ENCODE peak calls at places on chromosomes 3 and 15, in five cellular contexts. H, I, P, W and C are unnamed samples.

GRCh38 chr3:149442845-149443544 is 31.5 kb upstream of the TM4SF4 start:
- DNase-seq in W (no peak), P (no peak), I (no peak), H (no peak), C (no peak)

GRCh38 chr3:194135806-194136518 is at the start of gene HES1:
- DNase-seq in W (peak), H (peak), P (peak), I (peak), C (peak)

GRCh38 chr3:72872183-72872582 is 15.7 kb upstream of the GXYLT2 start:
- DNase-seq in W (no peak), P (no peak), H (no peak), I (no peak), C (no peak)

GRCh38 chr3:177944228-177944661 is 592.0 kb upstream of the KCNMB2 start:
- DNase-seq in P (no peak), W (no peak), H (no peak), I (no peak), C (no peak)

GRCh38 chr15:100114100-100114499 is 227.7 kb downstream of the ADAMTS17 start:
- DNase-seq in P (no peak), H (no peak), I (no peak), W (no peak), C (no peak)

GRCh38 chr3:187963003-187963676 is 190.8 kb upstream of the LPP start:
- DNase-seq in P (no peak), W (no peak), I (no peak), H (no peak), C (no peak)

GRCh38 chr3:170809975-170810357 is 60.0 kb downstream of the RPL22L1 start:
- DNase-seq in P (no peak), W (no peak), H (no peak), I (no peak), C (no peak)

GRCh38 chr15:36907295-36907694 is 193.1 kb downstream of the MEIS2 start:
- DNase-seq in P (no peak), W (no peak), H (no peak), I (no peak), C (no peak)

GRCh38 chr3:14555835-14556234 is 15.7 kb upstream of the GRIP2 start:
- DNase-seq in P (peak), I (no peak), W (no peak), H (no peak), C (peak)

GRCh38 chr3:113977822-113978221 is 30.0 kb downstream of the ZDHHC23 start:
- DNase-seq in I (no peak), W (no peak), P (no peak), H (no peak), C (no peak)

GRCh38 chr3:119302697-119303630 is 8.8 kb downstream of the ARHGAP31 start:
- DNase-seq in W (no peak), P (no peak), H (no peak), I (no peak), C (no peak)

DNA sequence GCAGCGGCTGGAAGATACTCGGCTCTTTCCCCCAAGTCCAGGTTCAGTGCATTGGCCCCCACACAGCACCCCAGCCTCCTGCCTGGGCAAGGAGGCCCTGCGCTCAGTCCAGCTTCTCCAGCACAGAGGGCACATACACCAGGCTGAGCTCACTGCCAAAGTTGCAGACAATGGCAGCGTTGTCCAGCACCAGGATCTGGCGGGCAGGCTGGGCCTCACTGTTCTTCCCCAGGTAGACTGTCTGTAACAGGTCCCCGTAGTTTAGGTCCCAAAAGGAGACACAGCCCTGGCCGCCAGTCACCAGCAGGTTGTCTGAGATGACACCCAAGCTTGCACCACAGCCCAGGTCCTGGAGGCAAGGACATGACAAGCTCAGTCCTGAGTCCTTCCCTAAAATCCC is 32.9 kb downstream of the PTPN23 start:
- DNase-seq in P (no peak), W (no peak), H (no peak), I (no peak), C (no peak)
- TF ChIP-seq USF2 in P (no peak), W (no peak), H (no peak), I (no peak), C (no peak)

DNA sequence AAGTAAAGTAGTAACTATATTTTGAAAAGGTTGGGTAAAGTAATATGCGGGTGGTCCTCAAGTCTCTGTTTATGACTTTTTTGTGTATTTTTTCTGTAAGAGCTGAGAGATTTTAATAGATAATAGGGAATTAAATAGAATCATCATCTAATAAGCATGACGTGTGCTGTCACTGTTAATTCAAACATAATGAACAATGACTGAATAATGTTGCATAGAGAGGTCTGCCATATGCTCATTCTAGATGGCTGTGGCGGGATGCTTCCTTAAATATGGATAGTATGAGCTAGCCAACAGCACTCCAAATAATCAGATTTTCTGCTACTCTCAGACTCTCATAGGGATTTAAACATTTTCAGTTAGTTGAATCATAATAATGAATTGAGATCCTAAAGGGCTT is 302.8 kb upstream of the RBMS3 start:
- DNase-seq in H (no peak), W (no peak), I (no peak), P (no peak), C (no peak)
- TF ChIP-seq JUN in H (no peak), W (no peak), I (no peak), P (no peak), C (no peak)

GRCh38 chr3:51514210-51514609 is 14.4 kb upstream of the DCAF1 start:
- DNase-seq in H (no peak), W (no peak), P (no peak), I (no peak), C (no peak)
- TF ChIP-seq USF2 in H (no peak), W (no peak), P (no peak), I (no peak), C (no peak)

GRCh38 chr3:128620268-128620691 is 30.3 kb downstream of the RPN1 start:
- DNase-seq in H (no peak), W (no peak), I (no peak), P (no peak), C (no peak)
- TF ChIP-seq JUN in H (no peak), W (no peak), I (no peak), P (no peak), C (no peak)

GRCh38 chr3:37526511-37526910 is 335.2 kb upstream of the CTDSPL start:
- DNase-seq in I (no peak), H (no peak), W (no peak), P (no peak), C (no peak)

GRCh38 chr3:37532168-37532567 is 329.5 kb upstream of the CTDSPL start:
- DNase-seq in I (no peak), W (no peak), H (no peak), P (no peak), C (no peak)

GRCh38 chr3:37534940-37535339 is 326.7 kb upstream of the CTDSPL start:
- DNase-seq in W (no peak), I (no peak), H (no peak), P (no peak), C (no peak)

GRCh38 chr3:37531071-37531720 is 330.5 kb upstream of the CTDSPL start:
- DNase-seq in W (no peak), I (no peak), H (no peak), P (no peak), C (no peak)

DNA sequence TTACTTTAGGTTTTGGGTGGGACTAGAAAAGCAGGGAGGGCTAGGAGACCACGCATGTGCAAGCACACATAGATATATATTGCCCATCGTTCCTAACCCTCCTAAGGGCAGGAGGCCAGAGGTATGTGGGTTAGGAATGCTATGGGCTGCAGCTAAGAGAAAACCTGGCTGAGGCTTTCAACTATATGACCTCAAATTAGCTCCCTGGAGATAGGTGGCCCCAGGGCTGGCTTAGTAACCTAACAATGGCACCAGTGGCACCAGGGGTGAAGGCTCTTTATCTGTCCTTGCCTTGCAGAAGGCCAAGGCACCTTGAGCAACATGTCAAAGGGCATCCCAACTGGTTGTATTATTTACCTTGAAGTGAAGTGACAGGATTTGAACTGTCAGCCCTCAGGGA is 331.4 kb upstream of the CTDSPL start:
- DNase-seq in W (no peak), I (no peak), P (no peak), H (no peak), C (no peak)
- TF ChIP-seq USF2 in W (no peak), I (no peak), P (no peak), H (no peak), C (no peak)